ENCODE peak calls at places on chromosome 9, in seven cellular contexts. G is AG04450, A is heart left ventricle, B is fibroblast of pulmonary artery, N is heart right ventricle, Q is uterus, Z is Peyer's patch. I is an unnamed sample.

GRCh38 chr9:127779136-127779981 is 893 bp upstream of the SH2D3C start:
- DNase-seq in Q (no peak), N (no peak), Z (peak; percentile 87), B (peak; percentile 45), A (no peak), G (no peak), I (no peak)

GRCh38 chr9:18359335-18359734 is 114.6 kb upstream of the ADAMTSL1 start:
- DNase-seq in B (peak; percentile 41), N (no peak), Z (no peak), Q (no peak), G (no peak), A (no peak), I (no peak)

GRCh38 chr9:91419222-91420191 is 4.1 kb downstream of the NFIL3 start:
- DNase-seq in Z (no peak), N (peak; percentile 28), G (peak; percentile 82), A (peak; percentile 80), B (peak; percentile 97), Q (peak; percentile 88), I (peak; percentile 89)

GRCh38 chr9:93646640-93647178 is 70.3 kb downstream of the PHF2 start:
- DNase-seq in G (no peak), B (no peak), Q (no peak), N (no peak), A (no peak), Z (no peak), I (no peak)

GRCh38 chr9:87107072-87107471 is 159.8 kb upstream of the GAS1 start:
- DNase-seq in A (no peak), Z (no peak), G (no peak), Q (no peak), N (no peak), B (no peak), I (peak; percentile 31)

GRCh38 chr9:24552526-24552925 is 6.8 kb upstream of the IZUMO3 start:
- DNase-seq in Z (no peak), Q (no peak), B (no peak), G (no peak), N (no peak), A (no peak), I (no peak)

GRCh38 chr9:126415741-126416370 is 89.2 kb downstream of the MVB12B start:
- DNase-seq in B (no peak), N (no peak), Z (no peak), Q (no peak), A (no peak), G (no peak), I (no peak)

GRCh38 chr9:121768416-121769015 is 117.1 kb downstream of the DAB2IP start:
- DNase-seq in Z (no peak), Q (no peak), B (no peak), A (no peak), N (no peak), G (no peak), I (no peak)

GRCh38 chr9:124869466-124869985 is 7.6 kb downstream of the ARPC5L start:
- DNase-seq in N (no peak), Q (no peak), G (no peak), B (no peak), A (peak; percentile 56), Z (peak; percentile 25), I (no peak)

GRCh38 chr9:4793412-4794005 is 765 bp downstream of the RCL1 start:
- DNase-seq in Z (no peak), N (no peak), G (no peak), Q (no peak), B (peak; percentile 50), A (no peak), I (no peak)

GRCh38 chr9:98276907-98277469 is 21.5 kb upstream of the TBC1D2 start:
- DNase-seq in N (no peak), B (no peak), Q (no peak), G (no peak), Z (no peak), A (no peak), I (no peak)

GRCh38 chr9:33289501-33289900 is 815 bp upstream of the NFX1 start:
- DNase-seq in G (no peak), N (peak; percentile 21), A (no peak), B (peak; percentile 11), Z (no peak), Q (peak; percentile 22), I (no peak)

GRCh38 chr9:129270903-129271431 is 92.9 kb upstream of the IER5L start:
- DNase-seq in Z (no peak), B (peak; percentile 78), A (no peak), Q (no peak), N (no peak), G (no peak), I (peak; percentile 60)

GRCh38 chr9:36306481-36307306 is 48.4 kb upstream of the GNE start:
- DNase-seq in G (no peak), Q (no peak), Z (no peak), A (no peak), N (no peak), B (peak; percentile 22), I (no peak)

GRCh38 chr9:87708989-87709706 is 16.8 kb upstream of the CTSL start:
- DNase-seq in N (no peak), B (no peak), Q (no peak), A (no peak), G (no peak), Z (no peak), I (no peak)

GRCh38 chr9:5851445-5851844 is 18.5 kb upstream of the ERMP1 start:
- DNase-seq in N (no peak), Z (no peak), G (no peak), B (peak; percentile 90), Q (no peak), A (no peak), I (peak; percentile 64)

GRCh38 chr9:122113574-122113973 is 20.5 kb upstream of the TTLL11 start:
- DNase-seq in N (no peak), G (no peak), B (no peak), A (no peak), Q (no peak), Z (no peak), I (no peak)

GRCh38 chr9:16726023-16726422 is 144.4 kb downstream of the BNC2 start:
- DNase-seq in Z (no peak), A (no peak), G (no peak), N (no peak), B (peak; percentile 73), Q (no peak), I (no peak)

GRCh38 chr9:120558454-120558853 is 21.5 kb downstream of the CDK5RAP2 start:
- DNase-seq in Q (no peak), B (no peak), N (no peak), Z (no peak), G (no peak), A (no peak), I (no peak)

GRCh38 chr9:120559546-120559945 is 20.4 kb downstream of the CDK5RAP2 start:
- DNase-seq in Z (no peak), N (no peak), B (no peak), G (no peak), Q (no peak), A (no peak), I (no peak)

GRCh38 chr9:120564589-120564988 is 15.4 kb downstream of the CDK5RAP2 start:
- DNase-seq in A (no peak), B (no peak), G (no peak), Q (no peak), Z (no peak), N (no peak), I (no peak)

GRCh38 chr9:120563044-120563443 is 16.9 kb downstream of the CDK5RAP2 start:
- DNase-seq in Z (no peak), A (peak; percentile 54), B (no peak), Q (no peak), N (no peak), G (no peak), I (no peak)

DNA sequence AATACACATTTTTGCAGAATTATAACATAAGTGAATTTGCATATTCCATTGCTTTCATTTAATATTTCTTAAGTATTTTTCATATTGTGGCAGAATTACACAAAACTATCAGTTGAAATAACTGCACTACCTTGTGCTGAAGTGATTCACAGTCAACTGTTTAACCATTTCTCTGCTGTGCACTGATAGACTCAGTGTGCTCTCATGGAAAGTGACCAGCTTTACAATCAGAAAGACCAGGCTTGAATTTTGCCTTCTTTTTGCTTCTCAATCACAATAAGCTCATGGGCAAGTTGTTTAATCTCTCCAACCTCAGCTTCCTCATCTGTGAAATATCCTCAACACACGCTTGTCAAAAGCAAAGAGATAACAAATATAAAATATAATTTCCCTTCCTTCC is 18.3 kb downstream of the CDK5RAP2 start:
- DNase-seq in A (no peak), Q (no peak), B (no peak), N (no peak), Z (no peak), G (no peak), I (no peak)
- H3K4me3 ChIP-seq in A (no peak overlapping the region), Q (no peak overlapping the region), B (no peak overlapping the region), N (no peak overlapping the region), Z (no peak overlapping the region), G (no peak overlapping the region), I (no peak overlapping the region)

GRCh38 chr9:19493845-19494244 is 85.0 kb downstream of the ACER2 start:
- DNase-seq in G (no peak), Z (no peak), A (no peak), B (no peak), Q (no peak), N (no peak), I (no peak)

GRCh38 chr9:19492775-19493173 is 84.0 kb downstream of the ACER2 start:
- DNase-seq in N (no peak), Z (no peak), A (no peak), G (no peak), B (no peak), Q (no peak), I (no peak)

GRCh38 chr9:19490269-19490668 is 81.5 kb downstream of the ACER2 start:
- DNase-seq in Q (no peak), N (no peak), G (no peak), Z (no peak), B (no peak), A (no peak), I (no peak)

GRCh38 chr9:19495186-19496028 is 86.6 kb downstream of the ACER2 start:
- DNase-seq in Q (no peak), A (no peak), Z (no peak), G (no peak), B (no peak), N (no peak), I (no peak)

GRCh38 chr9:19493174-19493811 is 84.5 kb downstream of the ACER2 start:
- DNase-seq in Z (no peak), N (peak; percentile 73), A (peak; percentile 90), B (peak; percentile 92), Q (peak; percentile 28), G (peak; percentile 29), I (peak; percentile 63)
- H3K4me3 ChIP-seq in Z (peak overlapping the region; percentile 23), N (no peak overlapping the region), A (peak overlapping the region; percentile 50), B (peak overlapping the region; percentile 33), Q (peak overlapping the region; percentile 24), G (peak overlapping the region; percentile 60), I (peak overlapping the region; percentile 44)

GRCh38 chr9:105064248-105065118 is 136.5 kb upstream of the ABCA1 start:
- DNase-seq in Z (peak; percentile 48), G (peak; percentile 92), A (peak; percentile 96), Q (peak; percentile 86), B (peak; percentile 98), N (peak; percentile 89), I (peak; percentile 99)
- H3K4me3 ChIP-seq in Z (no peak overlapping the region), G (no peak overlapping the region), A (no peak overlapping the region), Q (no peak overlapping the region), B (no peak overlapping the region), N (no peak overlapping the region), I (no peak overlapping the region)

DNA sequence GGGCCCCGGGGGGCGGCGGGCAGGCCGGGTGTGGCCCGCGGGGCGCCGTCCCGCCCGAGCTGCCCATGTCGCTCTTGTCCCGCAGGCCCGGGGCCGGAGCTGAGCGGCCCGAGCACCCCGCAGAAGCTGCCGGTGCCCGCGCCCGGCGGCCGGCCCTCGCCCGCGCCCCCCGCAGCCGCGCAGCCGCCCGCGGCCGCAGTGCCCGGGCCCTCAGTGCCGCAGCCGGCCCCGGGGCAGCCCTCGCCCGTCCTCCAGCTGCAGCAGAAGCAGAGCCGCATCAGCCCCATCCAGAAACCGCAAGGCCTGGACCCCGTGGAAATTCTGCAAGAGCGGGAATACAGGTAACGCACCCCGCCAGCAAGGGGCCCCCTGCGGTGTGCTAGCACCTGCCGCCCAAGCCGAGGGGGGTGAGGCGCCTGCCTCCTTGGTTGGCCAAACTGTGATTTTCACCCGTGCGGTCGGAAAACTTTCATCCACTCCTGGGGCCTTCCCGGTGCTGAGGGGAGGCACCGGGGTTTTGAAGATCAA is 32.1 kb downstream of the SMARCA2 start:
- DNase-seq in N (no peak), Z (no peak), Q (no peak), G (no peak), A (no peak), B (no peak), I (no peak)
- H3K4me3 ChIP-seq in N (no peak overlapping the region), Z (no peak overlapping the region), Q (no peak overlapping the region), G (no peak overlapping the region), A (no peak overlapping the region), B (no peak overlapping the region), I (no peak overlapping the region)